ENCODE peak calls at places on chromosomes 7 and 10, in four cellular contexts. V is astrocyte of the spinal cord; E is activated CD8-positive, alpha-beta memory T cell treated with anti-CD3 and anti-CD28 coated beads, Interleukin-2, amount 50 U/mL, for 48 hours; G is stimulated activated CD4-positive, alpha-beta T cell treated with anti-CD3 and anti-CD28 coated beads, Interleukin-4, amount 100 ng/mL, for 4 hours. Z is an unnamed sample.
A peak's percentile ranks its signal among the peaks of the same experiment; 100 is the strongest.

GRCh38 chr7:44989132-44989531 is 10.3 kb upstream of the MYO1G start:
- DNase-seq in V (no peak), G (no peak), E (no peak), Z (no peak)

GRCh38 chr10:30374353-30374752 is 25.3 kb upstream of the MTPAP start:
- DNase-seq in G (no peak), E (no peak), V (no peak), Z (peak; percentile 57)

GRCh38 chr10:78063236-78063635 is 29.6 kb downstream of the RPS24 start:
- DNase-seq in G (no peak), V (no peak), E (no peak), Z (no peak)

GRCh38 chr7:82343-83155 is 109.8 kb upstream of the FAM20C start:
- DNase-seq in E (no peak), V (no peak), G (no peak), Z (no peak)

GRCh38 chr7:24604640-24605039 is 31.4 kb downstream of the PALS2 start:
- DNase-seq in G (no peak), V (no peak), E (no peak), Z (no peak)

GRCh38 chr7:74569501-74570075 is 87.9 kb upstream of the GTF2I start:
- DNase-seq in G (peak; percentile 3), V (no peak), E (no peak), Z (no peak)

GRCh38 chr10:127524229-127524628 is 24.9 kb upstream of the NPS start:
- DNase-seq in G (no peak), V (no peak), E (no peak), Z (no peak)

GRCh38 chr10:124849111-124849773 is 47.6 kb downstream of the ABRAXAS2 start:
- DNase-seq in G (no peak), V (no peak), E (no peak), Z (no peak)

GRCh38 chr10:101935431-101935830 is 91.8 kb upstream of the KCNIP2 start:
- DNase-seq in G (no peak), V (no peak), E (no peak), Z (no peak)

GRCh38 chr10:87842776-87843497 is 20.4 kb downstream of the KLLN start:
- DNase-seq in G (no peak), V (peak; percentile 87), E (no peak), Z (no peak)

GRCh38 chr7:5615190-5616070 is 166.0 kb downstream of the RNF216 start:
- DNase-seq in V (no peak), G (no peak), E (no peak), Z (no peak)

GRCh38 chr10:77311186-77311585 is 326.4 kb downstream of the KCNMA1 start:
- DNase-seq in V (no peak), E (no peak), G (no peak), Z (peak; percentile 52)

GRCh38 chr10:130141460-130141859 is 5.3 kb downstream of the GLRX3 start:
- DNase-seq in G (no peak), V (no peak), E (no peak), Z (no peak)

GRCh38 chr7:98840096-98840495 is 29.7 kb downstream of the TMEM130 start:
- DNase-seq in E (no peak), V (no peak), G (no peak), Z (no peak)

GRCh38 chr10:103100620-103101019 is 92.5 kb downstream of the NT5C2 start:
- DNase-seq in V (no peak), E (no peak), G (no peak), Z (no peak)

GRCh38 chr7:255721-256361 is 34.1 kb upstream of the FOXL3 start:
- DNase-seq in G (no peak), E (no peak), V (no peak), Z (no peak)

GRCh38 chr10:128274938-128275337 is 148.7 kb upstream of the MKI67 start:
- DNase-seq in V (no peak), G (no peak), E (no peak), Z (no peak)

GRCh38 chr10:33240931-33241330 is 93.5 kb downstream of the NRP1 start:
- DNase-seq in E (no peak), V (peak; percentile 52), G (no peak), Z (no peak)

GRCh38 chr10:44262551-44263251 is 122.2 kb downstream of the CXCL12 start:
- DNase-seq in E (no peak), V (no peak), G (no peak), Z (no peak)

GRCh38 chr7:20393021-20394015 is 62.6 kb downstream of the ITGB8 start:
- DNase-seq in V (no peak), E (no peak), G (no peak), Z (no peak)

GRCh38 chr10:24891823-24892222 is 60.6 kb downstream of the PRTFDC1 start:
- DNase-seq in V (peak; percentile 90), G (no peak), E (no peak), Z (no peak)

GRCh38 chr10:856405-857157 is 74.9 kb downstream of the LARP4B start:
- DNase-seq in V (peak; percentile 14), G (no peak), E (no peak), Z (no peak)

GRCh38 chr10:100948916-100949315 is 20.4 kb upstream of the SEMA4G start:
- DNase-seq in G (no peak), V (no peak), E (no peak), Z (no peak)

GRCh38 chr7:104973909-104974415 is 40.0 kb upstream of the KMT2E start:
- DNase-seq in V (peak; percentile 93), G (no peak), E (no peak), Z (no peak)

GRCh38 chr7:128074336-128074735 is 43.1 kb upstream of the LRRC4 start:
- DNase-seq in E (no peak), G (no peak), V (no peak), Z (no peak)

GRCh38 chr10:14698487-14699170 is 76.1 kb downstream of the FAM107B start:
- DNase-seq in G (no peak), V (peak; percentile 16), E (no peak), Z (no peak)